ENCODE peak calls at places on chromosomes 2 and 18, in ten cellular contexts. One of them, this sample, is unnamed.

GRCh38 chr2:54767921-54768320 is 44.5 kb downstream of the EML6 start:
- DNase-seq in sigmoid colon: no peak
- DNase-seq in transverse colon: no peak
- DNase-seq in tibial artery: no peak
- DNase-seq in IMR-90: peak
- DNase-seq in mucosa of descending colon: no peak
- DNase-seq in tibial nerve: no peak
- DNase-seq in HTR-8/SVneo: peak
- DNase-seq in brain microvascular endothelial cell: peak
- DNase-seq in central memory CD8-positive, alpha-beta T cell: no peak
- DNase-seq in this sample: no peak

GRCh38 chr2:148540022-148540421 is 104.5 kb upstream of the EPC2 start:
- DNase-seq in mucosa of descending colon: no peak
- DNase-seq in transverse colon: no peak
- DNase-seq in tibial nerve: no peak
- DNase-seq in IMR-90: no peak
- DNase-seq in tibial artery: peak
- DNase-seq in central memory CD8-positive, alpha-beta T cell: no peak
- DNase-seq in brain microvascular endothelial cell: no peak
- DNase-seq in sigmoid colon: no peak
- DNase-seq in HTR-8/SVneo: no peak
- DNase-seq in this sample: no peak

GRCh38 chr18:73664896-73665295 is 482.7 kb downstream of the FBXO15 start:
- DNase-seq in HTR-8/SVneo: no peak
- DNase-seq in tibial artery: no peak
- DNase-seq in transverse colon: no peak
- DNase-seq in mucosa of descending colon: no peak
- DNase-seq in brain microvascular endothelial cell: no peak
- DNase-seq in central memory CD8-positive, alpha-beta T cell: no peak
- DNase-seq in tibial nerve: no peak
- DNase-seq in IMR-90: no peak
- DNase-seq in sigmoid colon: no peak
- DNase-seq in this sample: no peak

GRCh38 chr18:75009296-75009695 is 199.6 kb downstream of the PTGR3 start:
- DNase-seq in sigmoid colon: no peak
- DNase-seq in central memory CD8-positive, alpha-beta T cell: no peak
- DNase-seq in tibial nerve: no peak
- DNase-seq in tibial artery: no peak
- DNase-seq in brain microvascular endothelial cell: no peak
- DNase-seq in transverse colon: no peak
- DNase-seq in mucosa of descending colon: no peak
- DNase-seq in IMR-90: no peak
- DNase-seq in HTR-8/SVneo: no peak
- DNase-seq in this sample: no peak

GRCh38 chr2:24972315-24972958 is 682 bp upstream of the DNAJC27 start:
- DNase-seq in IMR-90: no peak
- DNase-seq in tibial artery: peak
- DNase-seq in brain microvascular endothelial cell: peak
- DNase-seq in central memory CD8-positive, alpha-beta T cell: no peak
- DNase-seq in sigmoid colon: peak
- DNase-seq in tibial nerve: no peak
- DNase-seq in HTR-8/SVneo: peak
- DNase-seq in mucosa of descending colon: no peak
- DNase-seq in transverse colon: peak
- DNase-seq in this sample: no peak

GRCh38 chr2:111640480-111640879 is 243.5 kb downstream of the ANAPC1 start:
- DNase-seq in IMR-90: no peak
- DNase-seq in tibial nerve: no peak
- DNase-seq in transverse colon: no peak
- DNase-seq in central memory CD8-positive, alpha-beta T cell: no peak
- DNase-seq in HTR-8/SVneo: no peak
- DNase-seq in mucosa of descending colon: no peak
- DNase-seq in sigmoid colon: no peak
- DNase-seq in tibial artery: no peak
- DNase-seq in brain microvascular endothelial cell: no peak
- DNase-seq in this sample: no peak

GRCh38 chr2:12543452-12544220 is 173.1 kb upstream of the TRIB2 start:
- DNase-seq in transverse colon: no peak
- DNase-seq in tibial artery: no peak
- DNase-seq in HTR-8/SVneo: no peak
- DNase-seq in sigmoid colon: no peak
- DNase-seq in IMR-90: no peak
- DNase-seq in brain microvascular endothelial cell: no peak
- DNase-seq in mucosa of descending colon: no peak
- DNase-seq in tibial nerve: no peak
- DNase-seq in central memory CD8-positive, alpha-beta T cell: no peak
- DNase-seq in this sample: no peak

GRCh38 chr2:21602789-21603188 is 479.0 kb downstream of the TDRD15 start:
- DNase-seq in HTR-8/SVneo: no peak
- DNase-seq in IMR-90: no peak
- DNase-seq in sigmoid colon: no peak
- DNase-seq in tibial nerve: no peak
- DNase-seq in brain microvascular endothelial cell: no peak
- DNase-seq in transverse colon: no peak
- DNase-seq in mucosa of descending colon: no peak
- DNase-seq in central memory CD8-positive, alpha-beta T cell: no peak
- DNase-seq in tibial artery: no peak
- DNase-seq in this sample: no peak

GRCh38 chr2:27753744-27754588 is 17.6 kb upstream of the MRPL33 start:
- DNase-seq in HTR-8/SVneo: peak
- DNase-seq in brain microvascular endothelial cell: peak
- DNase-seq in tibial nerve: peak
- DNase-seq in IMR-90: peak
- DNase-seq in sigmoid colon: peak
- DNase-seq in tibial artery: peak
- DNase-seq in central memory CD8-positive, alpha-beta T cell: peak
- DNase-seq in mucosa of descending colon: peak
- DNase-seq in transverse colon: peak
- DNase-seq in this sample: no peak

GRCh38 chr2:218811382-218811781 is 20.2 kb downstream of the PRKAG3 start:
- DNase-seq in sigmoid colon: no peak
- DNase-seq in tibial artery: no peak
- DNase-seq in tibial nerve: no peak
- DNase-seq in HTR-8/SVneo: no peak
- DNase-seq in brain microvascular endothelial cell: no peak
- DNase-seq in central memory CD8-positive, alpha-beta T cell: no peak
- DNase-seq in IMR-90: peak
- DNase-seq in mucosa of descending colon: no peak
- DNase-seq in transverse colon: no peak
- DNase-seq in this sample: no peak

GRCh38 chr2:113052767-113053166 is at the start of gene IL36B:
- DNase-seq in sigmoid colon: no peak
- DNase-seq in tibial nerve: no peak
- DNase-seq in tibial artery: no peak
- DNase-seq in transverse colon: no peak
- DNase-seq in brain microvascular endothelial cell: no peak
- DNase-seq in IMR-90: no peak
- DNase-seq in central memory CD8-positive, alpha-beta T cell: no peak
- DNase-seq in HTR-8/SVneo: no peak
- DNase-seq in mucosa of descending colon: no peak
- DNase-seq in this sample: no peak

GRCh38 chr2:172434821-172435607 is 7.6 kb downstream of the ITGA6 start:
- DNase-seq in IMR-90: peak
- DNase-seq in HTR-8/SVneo: no peak
- DNase-seq in tibial nerve: no peak
- DNase-seq in central memory CD8-positive, alpha-beta T cell: no peak
- DNase-seq in tibial artery: no peak
- DNase-seq in transverse colon: no peak
- DNase-seq in sigmoid colon: no peak
- DNase-seq in brain microvascular endothelial cell: no peak
- DNase-seq in mucosa of descending colon: no peak
- DNase-seq in this sample: no peak

GRCh38 chr18:47247833-47248609 is 3.4 kb downstream of the SKOR2 start:
- DNase-seq in central memory CD8-positive, alpha-beta T cell: no peak
- DNase-seq in IMR-90: no peak
- DNase-seq in transverse colon: no peak
- DNase-seq in sigmoid colon: no peak
- DNase-seq in HTR-8/SVneo: no peak
- DNase-seq in tibial nerve: no peak
- DNase-seq in tibial artery: no peak
- DNase-seq in brain microvascular endothelial cell: no peak
- DNase-seq in mucosa of descending colon: no peak
- DNase-seq in this sample: no peak

GRCh38 chr2:88626171-88627054 is 851 bp downstream of the EIF2AK3 start:
- DNase-seq in transverse colon: peak
- DNase-seq in HTR-8/SVneo: peak
- DNase-seq in IMR-90: no peak
- DNase-seq in tibial artery: no peak
- DNase-seq in brain microvascular endothelial cell: no peak
- DNase-seq in sigmoid colon: peak
- DNase-seq in tibial nerve: no peak
- DNase-seq in mucosa of descending colon: peak
- DNase-seq in central memory CD8-positive, alpha-beta T cell: peak
- DNase-seq in this sample: no peak

GRCh38 chr2:133941666-133942065 is 312.2 kb upstream of the MGAT5 start:
- DNase-seq in tibial nerve: no peak
- DNase-seq in tibial artery: no peak
- DNase-seq in central memory CD8-positive, alpha-beta T cell: no peak
- DNase-seq in transverse colon: no peak
- DNase-seq in HTR-8/SVneo: no peak
- DNase-seq in sigmoid colon: no peak
- DNase-seq in mucosa of descending colon: no peak
- DNase-seq in IMR-90: peak
- DNase-seq in brain microvascular endothelial cell: no peak
- DNase-seq in this sample: no peak

GRCh38 chr18:7259482-7259881 is 28.6 kb downstream of the LRRC30 start:
- DNase-seq in transverse colon: no peak
- DNase-seq in brain microvascular endothelial cell: no peak
- DNase-seq in central memory CD8-positive, alpha-beta T cell: no peak
- DNase-seq in HTR-8/SVneo: no peak
- DNase-seq in tibial artery: no peak
- DNase-seq in tibial nerve: no peak
- DNase-seq in sigmoid colon: no peak
- DNase-seq in mucosa of descending colon: no peak
- DNase-seq in IMR-90: no peak
- DNase-seq in this sample: no peak

GRCh38 chr2:117820444-117820843 is 6.0 kb downstream of the DDX18 start:
- DNase-seq in IMR-90: no peak
- DNase-seq in tibial nerve: no peak
- DNase-seq in central memory CD8-positive, alpha-beta T cell: no peak
- DNase-seq in tibial artery: no peak
- DNase-seq in mucosa of descending colon: no peak
- DNase-seq in transverse colon: no peak
- DNase-seq in brain microvascular endothelial cell: no peak
- DNase-seq in HTR-8/SVneo: no peak
- DNase-seq in sigmoid colon: no peak
- DNase-seq in this sample: no peak

GRCh38 chr2:35410431-35411061 is 945.0 kb upstream of the CRIM1 start:
- DNase-seq in brain microvascular endothelial cell: peak
- DNase-seq in sigmoid colon: no peak
- DNase-seq in tibial nerve: no peak
- DNase-seq in mucosa of descending colon: no peak
- DNase-seq in tibial artery: no peak
- DNase-seq in central memory CD8-positive, alpha-beta T cell: no peak
- DNase-seq in HTR-8/SVneo: peak
- DNase-seq in IMR-90: peak
- DNase-seq in transverse colon: peak
- DNase-seq in this sample: no peak